ENCODE peak calls at places on chromosomes 5 and 9, in four cellular contexts. P, A, C and E are unnamed samples.

GRCh38 chr5:88813805-88814584 is 69.0 kb downstream of the MEF2C start:
- DNase-seq in A (no peak), P (no peak), C (no peak), E (no peak)

GRCh38 chr5:136729901-136730355 is 364.6 kb upstream of the TRPC7 start:
- DNase-seq in A (peak; percentile 12), P (no peak), C (peak; percentile 72), E (no peak)

GRCh38 chr5:134490925-134491271 is 34.6 kb upstream of the JADE2 start:
- DNase-seq in P (no peak), C (no peak), A (no peak), E (no peak)

GRCh38 chr5:115599502-115599901 is 2.8 kb downstream of the TICAM2 start:
- DNase-seq in A (peak; percentile 36), C (peak; percentile 56), P (no peak), E (no peak)

GRCh38 chr5:68193481-68194036 is 22.0 kb upstream of the PIK3R1 start:
- DNase-seq in P (no peak), A (no peak), C (no peak), E (no peak)

GRCh38 chr5:33361781-33362180 is 79.0 kb upstream of the TARS1 start:
- DNase-seq in C (no peak), A (no peak), P (no peak), E (no peak)

GRCh38 chr5:142926549-142926948 is 156.4 kb downstream of the ARHGAP26 start:
- DNase-seq in P (no peak), C (no peak), A (no peak), E (no peak)

GRCh38 chr9:110330484-110331115 is 7.1 kb downstream of the TXNDC8 start:
- DNase-seq in C (no peak), P (no peak), A (no peak), E (no peak)

GRCh38 chr5:102545175-102545574 is 46.4 kb upstream of the SLCO6A1 start:
- DNase-seq in P (no peak), C (no peak), A (peak; percentile 11), E (peak; percentile 35)

GRCh38 chr9:136099547-136099946 is 4.5 kb upstream of the NACC2 start:
- DNase-seq in C (no peak), P (no peak), A (no peak), E (no peak)

GRCh38 chr5:128304121-128304520 is 220.6 kb downstream of the SLC12A2 start:
- DNase-seq in P (no peak), C (peak; percentile 73), A (no peak), E (no peak)

GRCh38 chr5:157390179-157390923 is 69.7 kb upstream of the NIPAL4 start:
- DNase-seq in P (no peak), A (no peak), C (peak; percentile 94), E (peak; percentile 93)

GRCh38 chr5:64767959-64768357 is 533 bp downstream of the SREK1IP1 start:
- DNase-seq in C (peak; percentile 18), A (no peak), P (no peak), E (peak; percentile 3)

GRCh38 chr9:114930063-114930812 is at the start of gene TNFSF8:
- DNase-seq in A (no peak), P (no peak), C (no peak), E (no peak)

GRCh38 chr5:84218546-84218945 is 166.1 kb downstream of the EDIL3 start:
- DNase-seq in A (no peak), C (peak; percentile 13), P (no peak), E (no peak)

GRCh38 chr5:75405296-75405695 is 68.3 kb downstream of the HMGCR start:
- DNase-seq in A (no peak), C (peak; percentile 23), P (no peak), E (no peak)

GRCh38 chr5:172846249-172846648 is 12.2 kb downstream of the ERGIC1 start:
- DNase-seq in A (no peak), P (no peak), C (no peak), E (no peak)

GRCh38 chr5:1568201-1568979 is 44.6 kb upstream of the LPCAT1 start:
- DNase-seq in C (peak; percentile 90), P (no peak), A (no peak), E (peak; percentile 95)

GRCh38 chr9:81902601-81903000 is 25.6 kb upstream of the SPATA31D4 start:
- DNase-seq in A (no peak), P (no peak), C (peak; percentile 46), E (no peak)

GRCh38 chr5:175778951-175779475 is 92.4 kb upstream of the CPLX2 start:
- DNase-seq in P (no peak), A (peak; percentile 89), C (no peak), E (peak; percentile 29)

GRCh38 chr5:74184649-74185048 is 455.9 kb downstream of the ENC1 start:
- DNase-seq in P (no peak), A (no peak), C (no peak), E (no peak)

GRCh38 chr5:180370861-180371641 is 17.9 kb upstream of the GFPT2 start:
- DNase-seq in C (no peak), P (no peak), A (no peak), E (no peak)

GRCh38 chr9:134322781-134323241 is 3.4 kb upstream of the RXRA start:
- DNase-seq in C (no peak), P (no peak), A (no peak), E (no peak)

GRCh38 chr5:1962619-1963355 is 80.1 kb upstream of the IRX4 start:
- DNase-seq in C (no peak), P (no peak), A (no peak), E (no peak)

GRCh38 chr5:125272364-125272763 is 525.9 kb upstream of the ZNF608 start:
- DNase-seq in C (no peak), P (no peak), A (no peak), E (no peak)

GRCh38 chr9:33415152-33416038 is 13.0 kb upstream of the AQP7 start:
- DNase-seq in A (peak; percentile 76), P (peak; percentile 3), C (peak; percentile 22), E (peak; percentile 99)

GRCh38 chr5:134510970-134511795 is 14.3 kb upstream of the JADE2 start:
- DNase-seq in C (peak; percentile 69), A (no peak), P (no peak), E (peak; percentile 65)

GRCh38 chr9:115442054-115442453 is 324.1 kb upstream of the TNC start:
- DNase-seq in A (no peak), P (no peak), C (peak; percentile 69), E (no peak)

GRCh38 chr9:123016631-123017030 is 16.8 kb upstream of the GPR21 start:
- DNase-seq in A (no peak), P (no peak), C (no peak), E (no peak)

DNA sequence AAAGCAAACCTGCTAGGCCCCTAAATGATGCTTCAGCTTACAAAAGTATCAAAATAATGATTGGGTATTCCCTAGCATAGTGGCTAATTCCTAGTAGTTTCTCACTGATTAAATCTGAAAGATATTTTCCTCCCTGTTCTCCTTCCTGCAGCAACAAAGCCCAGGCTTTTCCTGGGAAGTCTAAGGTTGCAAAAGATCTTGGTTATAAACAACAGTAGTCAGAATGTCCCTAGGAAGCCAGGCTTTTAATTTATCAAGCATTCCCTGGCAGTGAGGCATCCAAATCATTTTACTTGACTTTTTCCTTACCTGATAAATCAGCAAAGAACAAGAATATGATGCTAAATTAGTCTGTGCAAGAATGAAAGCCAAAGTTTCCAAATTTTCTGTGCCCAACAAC is 272.0 kb downstream of the PDE4D start:
- DNase-seq in A (no peak), P (no peak), C (no peak), E (no peak)
- TF ChIP-seq MXI1 in A (no peak), P (no peak), C (no peak), E (no peak)

DNA sequence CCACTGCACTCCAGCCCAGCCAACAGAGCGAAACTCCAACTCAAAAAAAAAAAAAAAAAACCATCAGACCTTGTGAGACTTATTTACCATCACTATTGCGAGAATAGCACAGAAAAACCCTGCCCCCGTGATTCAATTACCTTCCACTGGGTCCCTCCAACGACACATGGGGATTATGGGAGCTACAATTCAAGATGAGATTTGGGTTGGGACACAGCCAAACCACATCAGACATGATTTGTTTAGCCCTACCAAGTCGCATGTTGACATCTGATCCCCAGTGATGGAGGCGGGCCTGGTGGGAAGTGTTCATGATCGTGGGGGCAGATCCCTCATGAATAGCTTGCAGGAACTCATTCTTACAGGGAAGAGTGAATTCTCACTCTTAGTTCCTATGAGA is 26.6 kb downstream of the MYO10 start:
- DNase-seq in A (no peak), P (no peak), C (peak; percentile 55), E (no peak)
- TF ChIP-seq MXI1 in A (no peak), P (no peak), C (no peak), E (no peak)

DNA sequence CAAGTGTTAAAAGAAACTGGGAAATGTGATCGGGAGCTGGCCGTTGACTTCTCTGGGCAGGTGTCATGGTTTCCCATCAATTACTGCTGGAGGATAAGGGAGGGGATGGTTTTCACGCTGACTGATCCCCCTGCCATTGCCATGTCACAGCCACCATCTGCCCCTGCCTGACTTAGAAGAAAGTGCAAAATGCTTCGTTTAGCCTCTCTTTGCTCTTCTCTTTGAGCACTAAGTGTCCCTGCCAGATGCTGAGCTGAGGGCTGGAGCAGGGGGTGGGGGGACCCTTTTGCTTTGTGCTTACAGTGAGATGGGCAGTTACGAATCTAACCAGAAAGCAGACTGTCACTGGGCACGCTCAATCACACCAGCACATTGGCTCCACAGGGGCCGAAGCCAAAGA is 138.4 kb upstream of the ALDH1B1 start:
- DNase-seq in P (no peak), A (no peak), C (no peak), E (no peak)
- TF ChIP-seq MXI1 in P (no peak), A (no peak), C (no peak), E (no peak)

GRCh38 chr5:140633081-140633471 is at the start of gene CD14:
- DNase-seq in C (no peak), A (no peak), P (no peak), E (peak; percentile 53)
- TF ChIP-seq MXI1 in C (no peak), A (no peak), P (no peak), E (no peak)

DNA sequence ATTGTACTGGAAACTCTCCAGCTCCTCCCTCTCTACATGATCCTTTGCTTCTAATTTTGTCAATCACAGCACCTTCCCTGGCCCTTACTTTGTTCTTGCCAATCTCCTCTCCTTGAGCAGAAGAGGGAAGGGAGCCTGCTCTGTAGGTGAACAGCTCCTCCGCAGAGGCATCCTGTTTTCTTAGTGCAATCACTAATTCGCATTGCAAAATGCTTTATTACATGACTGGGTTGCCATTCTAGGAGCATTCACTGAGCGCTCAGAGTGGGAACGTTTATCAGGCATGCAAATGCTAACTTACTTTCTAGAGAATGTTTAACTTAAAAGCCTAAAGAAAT is 416 bp upstream of the SNX18 start:
- DNase-seq in C (no peak), A (no peak), P (no peak), E (no peak)
- TF ChIP-seq MXI1 in C (no peak), A (no peak), P (no peak), E (no peak)

GRCh38 chr5:119330367-119331183 is 25.2 kb upstream of the TNFAIP8 start:
- DNase-seq in A (no peak), C (no peak), P (no peak), E (no peak)
- TF ChIP-seq MXI1 in A (no peak), C (no peak), P (no peak), E (no peak)